ENCODE peak calls at places on chromosomes 5 and 9, in five cellular contexts. W, S, A, G and B are unnamed samples. For H3K27me3 and H3K4me1, the result is how much of the 10 kb centered on the place peaks cover.

GRCh38 chr5:111299067-111299481 is 74.9 kb downstream of the CAMK4 start:
- DNase-seq in W (no peak), S (no peak), A (no peak), G (no peak), B (no peak)

GRCh38 chr5:95966005-95966404 is 4.4 kb upstream of the ELL2 start:
- DNase-seq in W (no peak), S (no peak), A (no peak), G (no peak), B (no peak)

GRCh38 chr5:126139086-126139485 is 284.1 kb upstream of the GRAMD2B start:
- DNase-seq in W (no peak), S (no peak), A (no peak), G (no peak), B (no peak)

GRCh38 chr9:6584881-6585597 is 60.5 kb downstream of the GLDC start:
- DNase-seq in W (no peak), S (no peak), A (peak), G (no peak), B (no peak)

GRCh38 chr9:120348951-120349429 is 231.0 kb downstream of the CDK5RAP2 start:
- DNase-seq in W (peak), S (peak), A (peak), G (peak), B (no peak)

GRCh38 chr5:14510156-14510734 is 71.3 kb upstream of the OTULINL start:
- DNase-seq in W (no peak), S (no peak), A (no peak), G (no peak), B (no peak)

GRCh38 chr9:98430535-98430934 is 175.1 kb upstream of the TBC1D2 start:
- DNase-seq in W (no peak), S (no peak), A (no peak), G (peak), B (peak)

GRCh38 chr9:96217358-96217755 is 84.6 kb downstream of the HSD17B3 start:
- DNase-seq in W (peak), S (no peak), A (peak), G (no peak), B (peak)

GRCh38 chr5:63025679-63026078 is 447.1 kb downstream of the LRRC70 start:
- DNase-seq in W (no peak), S (no peak), A (no peak), G (no peak), B (no peak)

GRCh38 chr9:129054163-129054851 is 17.9 kb downstream of the MIGA2 start:
- DNase-seq in W (no peak), S (no peak), A (no peak), G (no peak), B (no peak)

GRCh38 chr5:169584998-169585451 is 1.5 kb downstream of the SPDL1 start:
- DNase-seq in W (no peak), S (no peak), A (no peak), G (no peak), B (no peak)

GRCh38 chr5:915946-916345 is 23.3 kb downstream of the TRIP13 start:
- DNase-seq in W (no peak), S (no peak), A (no peak), G (no peak), B (no peak)

GRCh38 chr9:78221425-78221824 is 14.4 kb upstream of the CEP78 start:
- DNase-seq in W (no peak), S (no peak), A (no peak), G (no peak), B (no peak)

GRCh38 chr5:473344-474192 is 30.6 kb downstream of the EXOC3 start:
- DNase-seq in W (no peak), S (no peak), A (peak), G (peak), B (peak)

GRCh38 chr5:139443766-139444473 is 4.6 kb upstream of the DNAJC18 start:
- DNase-seq in W (no peak), S (no peak), A (no peak), G (no peak), B (no peak)

GRCh38 chr5:136979131-136979530 is 520.0 kb downstream of the SPOCK1 start:
- DNase-seq in W (no peak), S (no peak), A (no peak), G (no peak), B (no peak)

GRCh38 chr9:115117999-115118470 is at the start of gene TNC:
- DNase-seq in W (peak), S (peak), A (peak), G (peak), B (peak)

GRCh38 chr9:116149844-116150243 is 3.7 kb upstream of the PAPPA start:
- DNase-seq in W (no peak), S (peak), A (peak), G (no peak), B (peak)

GRCh38 chr9:130414910-130415746 is 29.6 kb upstream of the ASS1 start:
- DNase-seq in W (no peak), S (no peak), A (no peak), G (no peak), B (peak)

GRCh38 chr5:68116868-68117411 is 98.6 kb upstream of the PIK3R1 start:
- DNase-seq in W (no peak), S (no peak), A (no peak), G (no peak), B (no peak)

GRCh38 chr5:82314964-82315728 is 37.0 kb upstream of the RPS23 start:
- DNase-seq in W (no peak), S (no peak), A (no peak), G (no peak), B (no peak)

GRCh38 chr5:170745481-170746061 is 38.0 kb upstream of the GABRP start:
- DNase-seq in W (peak), S (peak), A (peak), G (peak), B (no peak)

GRCh38 chr9:124320062-124320973 is 62.6 kb downstream of the NEK6 start:
- DNase-seq in W (peak), S (peak), A (peak), G (peak), B (peak)

GRCh38 chr5:155053482-155053881 is 39.9 kb downstream of the KIF4B start:
- DNase-seq in W (peak), S (peak), A (peak), G (no peak), B (no peak)

GRCh38 chr9:17876687-17877086 is 297.8 kb downstream of the SH3GL2 start:
- DNase-seq in W (no peak), S (no peak), A (no peak), G (no peak), B (no peak)

GRCh38 chr9:110029422-110029814 is 178.5 kb downstream of the C9orf152 start:
- DNase-seq in W (no peak), S (no peak), A (peak), G (no peak), B (no peak)

GRCh38 chr5:128202320-128202719 is 118.8 kb downstream of the SLC12A2 start:
- DNase-seq in W (no peak), S (no peak), A (no peak), G (no peak), B (no peak)

GRCh38 chr9:127918201-127919107 is 1.6 kb upstream of the ST6GALNAC4 start:
- DNase-seq in W (peak), S (peak), A (no peak), G (no peak), B (peak)

GRCh38 chr5:54895816-54896341 is 89.5 kb downstream of the ESM1 start:
- DNase-seq in W (no peak), S (no peak), A (peak), G (peak), B (no peak)

GRCh38 chr5:154714271-154714986 is 40.7 kb upstream of the LARP1 start:
- DNase-seq in W (no peak), S (no peak), A (no peak), G (no peak), B (peak)

GRCh38 chr5:174837919-174838902 is 113.8 kb downstream of the MSX2 start:
- DNase-seq in W (no peak), S (peak), A (peak), G (no peak), B (peak)

DNA sequence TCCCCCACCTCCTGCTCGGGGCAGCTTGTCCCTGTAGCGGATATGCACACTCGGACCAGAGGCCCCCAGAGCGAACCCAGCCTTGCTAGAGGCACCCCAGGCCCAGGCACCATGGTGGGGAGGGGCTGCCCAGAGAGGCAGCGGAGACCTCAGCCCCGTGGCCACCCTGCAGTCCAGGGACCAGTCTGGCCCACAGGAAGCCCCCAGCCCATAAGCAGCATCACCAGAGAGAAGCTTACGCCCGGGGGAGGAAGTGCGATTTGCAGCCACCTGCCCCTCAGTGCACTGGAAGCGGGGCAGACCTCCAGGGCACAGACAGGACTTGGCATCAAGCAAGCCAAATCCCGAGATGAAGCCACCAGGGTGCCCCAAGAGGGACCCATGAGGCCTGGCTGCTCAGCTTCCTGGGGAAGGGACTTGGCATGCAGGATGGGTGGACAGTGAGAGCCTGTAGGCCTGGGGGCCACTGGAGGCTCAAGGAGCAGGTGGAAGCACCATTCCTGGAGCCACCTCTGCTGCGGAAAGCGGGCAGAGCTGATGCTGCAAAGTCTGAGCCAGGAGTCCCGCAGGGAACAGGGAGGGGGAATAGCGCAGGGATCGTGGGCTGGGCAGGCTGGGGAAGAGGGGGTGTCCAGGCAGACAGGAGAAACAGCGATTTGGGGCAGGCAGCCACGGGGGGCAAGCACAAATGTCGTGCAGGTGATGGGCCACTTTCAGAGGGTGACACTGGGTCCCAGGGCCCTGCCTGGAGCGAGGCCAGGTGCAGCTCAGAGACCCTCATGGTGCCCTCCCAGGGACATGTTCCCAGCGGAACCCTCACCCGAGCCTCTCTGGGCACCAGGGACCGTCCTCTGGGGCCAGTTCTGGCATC is 3.4 kb downstream of the LRRC26 start:
- DNase-seq in W (no peak), S (no peak), A (no peak), G (no peak), B (no peak)
- H3K27me3 ChIP-seq in W (half or more), S (under half), A (half or more), G (half or more), B (half or more)

DNA sequence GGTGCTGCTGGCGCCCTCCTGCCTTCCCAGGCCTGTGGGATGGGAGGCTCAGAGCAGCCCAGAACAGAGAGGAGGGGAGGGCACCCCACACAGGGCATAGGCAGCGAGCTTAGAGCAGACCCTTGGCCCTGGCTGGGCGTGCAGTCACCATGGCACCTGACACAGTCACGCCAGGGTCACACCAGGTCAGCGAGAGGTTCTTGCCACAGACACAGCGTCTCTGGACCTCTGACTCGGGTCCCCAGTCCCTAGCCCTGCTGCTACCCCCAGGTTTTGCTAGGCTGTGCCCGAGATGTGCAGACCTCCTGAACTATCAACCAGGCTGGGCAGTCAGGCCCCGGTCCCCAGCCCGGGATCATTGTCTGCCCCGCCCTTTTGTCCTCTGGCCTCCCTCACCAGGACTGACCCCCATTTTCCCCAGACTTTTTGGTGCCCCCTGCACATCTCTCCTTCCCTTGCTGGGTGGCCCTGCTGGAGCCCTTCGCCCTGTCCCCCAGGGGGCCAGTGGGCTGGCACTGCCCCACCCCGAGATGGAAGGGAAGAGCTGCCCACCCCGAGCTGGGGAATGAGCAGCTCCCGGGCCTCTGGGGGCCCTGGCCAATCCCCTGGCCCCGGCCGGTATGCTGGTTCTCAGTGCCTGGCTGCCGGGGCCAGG is 24.5 kb upstream of the NOTCH1 start:
- DNase-seq in W (peak), S (no peak), A (no peak), G (no peak), B (no peak)
- H3K4me1 ChIP-seq in W (half or more), S (under half), A (under half), G (under half), B (under half)

GRCh38 chr5:122498163-122498562 is 186.1 kb downstream of the SNCAIP start:
- DNase-seq in W (no peak), S (peak), A (peak), G (no peak), B (no peak)

GRCh38 chr5:122493091-122493775 is 181.2 kb downstream of the SNCAIP start:
- DNase-seq in W (peak), S (no peak), A (peak), G (peak), B (no peak)

GRCh38 chr5:122490718-122491117 is 178.7 kb downstream of the SNCAIP start:
- DNase-seq in W (no peak), S (no peak), A (no peak), G (no peak), B (no peak)

GRCh38 chr5:122493776-122494518 is 181.9 kb downstream of the SNCAIP start:
- DNase-seq in W (no peak), S (no peak), A (no peak), G (no peak), B (no peak)

GRCh38 chr5:122492675-122493074 is 180.6 kb downstream of the SNCAIP start:
- DNase-seq in W (no peak), S (no peak), A (no peak), G (no peak), B (no peak)
- TF ChIP-seq CTCF in W (peak), S (peak), A (peak), G (no peak), B (peak)

DNA sequence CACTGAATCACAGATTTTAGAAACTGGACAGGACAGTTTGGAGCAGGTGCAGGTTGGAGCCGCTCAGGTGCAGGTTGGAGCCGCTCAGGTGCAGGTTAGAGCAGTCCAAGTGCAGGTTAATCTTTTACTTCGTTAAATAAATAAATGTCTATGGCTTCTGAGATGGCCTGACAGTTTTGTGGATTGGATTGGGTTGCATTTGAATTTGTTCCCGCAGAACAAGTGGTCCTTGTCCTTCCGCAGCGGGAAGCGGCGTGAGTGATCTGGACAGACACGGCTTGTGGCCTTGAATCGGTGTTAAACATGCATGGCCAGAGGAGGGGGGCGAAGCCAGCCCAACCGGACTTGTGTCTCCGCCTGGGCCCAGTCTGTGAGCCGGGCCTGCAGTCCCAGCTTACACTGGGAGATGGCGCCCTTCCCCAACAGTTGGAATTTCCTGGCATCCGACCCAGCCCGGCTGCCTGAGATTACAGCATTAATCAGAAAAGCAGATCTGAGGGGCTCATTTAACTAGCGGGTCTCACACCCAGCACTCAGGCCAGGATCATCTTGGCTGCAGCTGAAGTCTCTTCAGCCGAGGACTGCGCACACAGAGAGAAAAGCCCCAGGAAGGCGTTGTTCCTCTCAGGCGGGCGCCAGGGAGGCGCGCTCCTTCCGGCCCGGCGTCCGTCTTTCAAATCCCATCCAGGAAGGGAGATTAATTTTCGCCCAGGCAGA is 1.5 kb upstream of the OLFM1 start:
- DNase-seq in W (peak), S (peak), A (peak), G (peak), B (peak)
- H3K27me3 ChIP-seq in W (under half), S (under half), A (half or more), G (under half), B (under half)